ENCODE peak calls at places on chromosomes 6 and 20, in ten cellular contexts. V is activated naive CD4-positive, alpha-beta T cell; W is RKO; S is endothelial cell; A is T follicular helper cell; J is spleen; C is HT-29; R is IMR-90; Y is stimulated activated CD4-positive, alpha-beta T cell treated with anti-CD3 and anti-CD28 coated beads, Interleukin-12 subunit alpha, Interleukin-12 subunit beta, amount 100 ng/mL, for 24 hours; Z is T1000. F is an unnamed sample.
A peak's percentile ranks its signal among the peaks of the same experiment; 100 is the strongest.

GRCh38 chr6:170255426-170256125 is 35.3 kb downstream of the DLL1 start:
- DNase-seq in V (no peak), W (no peak), S (no peak), A (no peak), J (peak; percentile 44), C (no peak), R (no peak), Y (no peak), Z (no peak), F (no peak)

GRCh38 chr6:157864185-157864761 is 41.2 kb downstream of the SNX9 start:
- DNase-seq in V (no peak), W (no peak), S (no peak), A (no peak), J (no peak), C (no peak), R (peak; percentile 36), Y (no peak), Z (no peak), F (no peak)

GRCh38 chr6:85078071-85078470 is 313.7 kb upstream of the TBX18 start:
- DNase-seq in V (no peak), W (peak; percentile 62), S (no peak), A (no peak), J (no peak), C (peak; percentile 58), R (peak; percentile 84), Y (no peak), Z (peak; percentile 13), F (peak; percentile 82)

GRCh38 chr20:36506253-36506652 is 35.1 kb upstream of the MYL9 start:
- DNase-seq in V (no peak), W (peak; percentile 55), S (no peak), A (no peak), J (no peak), C (peak; percentile 46), R (no peak), Y (no peak), Z (no peak), F (peak; percentile 27)

GRCh38 chr20:49283703-49284625 is 6.1 kb upstream of the ZNFX1 start:
- DNase-seq in V (no peak), W (peak; percentile 45), S (no peak), A (no peak), J (no peak), C (peak; percentile 59), R (no peak), Y (no peak), Z (no peak), F (no peak)

GRCh38 chr20:10673831-10674683 is at the start of gene JAG1:
- DNase-seq in V (no peak), W (peak; percentile 93), S (peak; percentile 96), A (no peak), J (peak; percentile 95), C (peak; percentile 97), R (peak; percentile 95), Y (no peak), Z (peak; percentile 85), F (peak; percentile 96)

GRCh38 chr6:134034951-134035822 is 17.2 kb downstream of the SLC2A12 start:
- DNase-seq in V (no peak), W (no peak), S (no peak), A (no peak), J (no peak), C (peak; percentile 64), R (no peak), Y (no peak), Z (no peak), F (no peak)

GRCh38 chr6:37705239-37706051 is 7.8 kb upstream of the MDGA1 start:
- DNase-seq in V (peak; percentile 23), W (no peak), S (peak; percentile 76), A (peak; percentile 65), J (peak; percentile 90), C (no peak), R (peak; percentile 73), Y (peak; percentile 38), Z (peak; percentile 69), F (peak; percentile 79)

GRCh38 chr20:23415958-23416583 is 5.2 kb downstream of the NAPB start:
- DNase-seq in V (no peak), W (no peak), S (no peak), A (no peak), J (no peak), C (no peak), R (no peak), Y (no peak), Z (no peak), F (no peak)

GRCh38 chr6:1311400-1312192 is at the start of gene FOXQ1:
- DNase-seq in V (no peak), W (no peak), S (peak; percentile 45), A (no peak), J (peak; percentile 56), C (peak; percentile 97), R (peak; percentile 40), Y (no peak), Z (peak; percentile 33), F (no peak)

GRCh38 chr6:53107091-53107490 is 41.5 kb downstream of the GCM1 start:
- DNase-seq in V (no peak), W (no peak), S (no peak), A (no peak), J (no peak), C (no peak), R (peak; percentile 50), Y (no peak), Z (no peak), F (peak; percentile 8)

GRCh38 chr6:128597004-128597403 is 76.6 kb upstream of the PTPRK start:
- DNase-seq in V (no peak), W (no peak), S (no peak), A (no peak), J (no peak), C (no peak), R (no peak), Y (no peak), Z (no peak), F (no peak)

GRCh38 chr6:83168556-83168955 is 24.5 kb downstream of the PGM3 start:
- DNase-seq in V (no peak), W (no peak), S (no peak), A (no peak), J (no peak), C (no peak), R (no peak), Y (no peak), Z (no peak), F (no peak)

F was measured in fibroblast of pulmonary artery.